ENCODE peak calls at places on chromosomes 4 and X, in four cellular contexts. C, Z, N and G are unnamed samples.

GRCh38 chr4:84498203-84499026 is 677 bp downstream of the NKX6-1 start:
- DNase-seq in C (no peak), Z (no peak), N (peak), G (no peak)

GRCh38 chr4:159272341-159273125 is 169.7 kb downstream of the RAPGEF2 start:
- DNase-seq in C (no peak), Z (no peak), N (no peak), G (no peak)

GRCh38 chr4:7067147-7067522 is 729 bp downstream of the GRPEL1 start:
- DNase-seq in C (no peak), Z (peak), N (peak), G (peak)

GRCh38 chr4:6362896-6363295 is 93.2 kb downstream of the WFS1 start:
- DNase-seq in C (no peak), Z (no peak), N (peak), G (peak)

GRCh38 chr4:86019906-86020305 is 339.9 kb downstream of the MAPK10 start:
- DNase-seq in C (no peak), Z (no peak), N (no peak), G (no peak)

GRCh38 chrX:13894888-13895564 is 78.1 kb upstream of the GPM6B start:
- DNase-seq in C (no peak), Z (no peak), N (no peak), G (no peak)

GRCh38 chrX:151397741-151398070 is 700 bp downstream of the VMA21 start:
- DNase-seq in C (no peak), Z (no peak), N (no peak), G (no peak)

GRCh38 chr4:56410247-56410646 is 23.0 kb upstream of the AASDH start:
- DNase-seq in C (peak), Z (no peak), N (peak), G (peak)

GRCh38 chr4:74654230-74654681 is 140.1 kb downstream of the BTC start:
- DNase-seq in C (no peak), Z (no peak), N (no peak), G (peak)

GRCh38 chr4:137510866-137511265 is 21.4 kb downstream of the PCDH18 start:
- DNase-seq in C (no peak), Z (no peak), N (peak), G (no peak)

GRCh38 chr4:105350859-105351494 is 122.9 kb downstream of the PPA2 start:
- DNase-seq in C (no peak), Z (no peak), N (no peak), G (no peak)

GRCh38 chrX:38817004-38817703 is 15.9 kb downstream of the MID1IP1 start:
- DNase-seq in C (peak), Z (no peak), N (no peak), G (peak)

GRCh38 chrX:145817666-145818521 is at the start of gene SLITRK2:
- DNase-seq in C (no peak), Z (no peak), N (no peak), G (no peak)

GRCh38 chr4:41693629-41694028 is 54.9 kb downstream of the PHOX2B start:
- DNase-seq in C (no peak), Z (no peak), N (no peak), G (no peak)

GRCh38 chrX:8289523-8289922 is 118.5 kb upstream of the VCX2 start:
- DNase-seq in C (no peak), Z (no peak), N (no peak), G (no peak)

GRCh38 chr4:48112017-48112667 is 21.9 kb downstream of the TXK start:
- DNase-seq in C (no peak), Z (no peak), N (no peak), G (no peak)

GRCh38 chr4:1572521-1572920 is 111.6 kb downstream of the FAM53A start:
- DNase-seq in C (no peak), Z (no peak), N (no peak), G (no peak)

GRCh38 chr4:112896326-112896892 is 153.0 kb upstream of the ANK2 start:
- DNase-seq in C (no peak), Z (no peak), N (no peak), G (no peak)

GRCh38 chr4:21656832-21657231 is 291.7 kb downstream of the KCNIP4 start:
- DNase-seq in C (no peak), Z (no peak), N (peak), G (no peak)

GRCh38 chr4:65658117-65658516 is 12.2 kb downstream of the EPHA5 start:
- DNase-seq in C (no peak), Z (no peak), N (no peak), G (no peak)

GRCh38 chr4:1255699-1256098 is 6.8 kb upstream of the CTBP1 start:
- DNase-seq in C (no peak), Z (no peak), N (no peak), G (no peak)

GRCh38 chrX:153875391-153876111 is 10.4 kb downstream of the L1CAM start:
- DNase-seq in C (no peak), Z (no peak), N (peak), G (peak)

GRCh38 chrX:48956728-48957414 is 536 bp downstream of the OTUD5 start:
- DNase-seq in C (no peak), Z (no peak), N (peak), G (peak)

GRCh38 chr4:75004755-75005668 is 72.1 kb downstream of the PARM1 start:
- DNase-seq in C (no peak), Z (no peak), N (no peak), G (no peak)

GRCh38 chr4:183100827-183101226 is 1.8 kb downstream of the WWC2 start:
- DNase-seq in C (no peak), Z (no peak), N (no peak), G (no peak)

GRCh38 chr4:6734165-6734786 is 18.3 kb downstream of the BLOC1S4 start:
- DNase-seq in C (no peak), Z (no peak), N (no peak), G (no peak)

GRCh38 chrX:111164728-111165127 is 68.7 kb downstream of the PAK3 start:
- DNase-seq in C (no peak), Z (no peak), N (no peak), G (no peak)

GRCh38 chr4:25890653-25891485 is 23.2 kb upstream of the SMIM20 start:
- DNase-seq in C (no peak), Z (no peak), N (no peak), G (no peak)

GRCh38 chrX:37846934-37847732 is at the start of gene DYNLT3:
- DNase-seq in C (peak), Z (peak), N (peak), G (peak)

GRCh38 chrX:107288676-107289075 is 82.3 kb downstream of the DNAAF6 start:
- DNase-seq in C (no peak), Z (no peak), N (no peak), G (no peak)

GRCh38 chr4:143693856-143694255 is 6.6 kb downstream of the FREM3 start:
- DNase-seq in C (no peak), Z (no peak), N (no peak), G (no peak)

GRCh38 chrX:69285881-69286545 is 120.8 kb upstream of the PJA1 start:
- DNase-seq in C (peak), Z (peak), N (peak), G (peak)

DNA sequence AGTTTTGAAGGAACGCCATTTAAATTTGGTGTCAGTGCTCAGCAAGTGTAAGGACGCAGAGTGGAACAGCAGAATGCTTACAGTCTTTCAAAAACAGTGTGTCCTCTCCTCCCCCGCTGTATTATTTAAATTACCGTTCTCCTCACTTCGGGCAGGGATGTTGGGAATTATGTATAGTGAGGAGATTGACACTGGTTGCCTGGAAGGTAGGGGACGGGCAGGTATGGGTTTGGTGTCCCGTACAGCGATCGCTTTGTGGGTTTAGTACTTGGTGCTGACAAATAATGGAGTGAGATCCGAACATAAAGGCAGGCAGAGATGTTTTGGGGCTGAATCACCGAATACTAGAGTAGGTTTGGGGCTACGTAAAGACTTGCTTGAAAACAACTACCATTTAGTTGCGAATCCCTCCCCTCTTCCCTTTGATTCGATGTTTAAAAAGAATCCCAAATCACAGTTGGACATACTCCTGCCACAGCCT is 2.1 kb upstream of the NKX3-2 start:
- DNase-seq in C (no peak), Z (no peak), N (no peak), G (no peak)
- H3K4me3 ChIP-seq in C (no peak), Z (no peak), N (no peak), G (no peak)

GRCh38 chr4:94126669-94127068 is 81.0 kb upstream of the SMARCAD1 start:
- DNase-seq in C (no peak), Z (no peak), N (no peak), G (no peak)
- TF ChIP-seq CTCF in C (no peak), Z (peak), N (no peak), G (peak)

GRCh38 chr4:87848622-87849351 is 16.0 kb downstream of the MEPE start:
- DNase-seq in C (peak), Z (peak), N (peak), G (peak)
- H3K4me3 ChIP-seq in C (no peak), Z (no peak), N (no peak), G (no peak)

DNA sequence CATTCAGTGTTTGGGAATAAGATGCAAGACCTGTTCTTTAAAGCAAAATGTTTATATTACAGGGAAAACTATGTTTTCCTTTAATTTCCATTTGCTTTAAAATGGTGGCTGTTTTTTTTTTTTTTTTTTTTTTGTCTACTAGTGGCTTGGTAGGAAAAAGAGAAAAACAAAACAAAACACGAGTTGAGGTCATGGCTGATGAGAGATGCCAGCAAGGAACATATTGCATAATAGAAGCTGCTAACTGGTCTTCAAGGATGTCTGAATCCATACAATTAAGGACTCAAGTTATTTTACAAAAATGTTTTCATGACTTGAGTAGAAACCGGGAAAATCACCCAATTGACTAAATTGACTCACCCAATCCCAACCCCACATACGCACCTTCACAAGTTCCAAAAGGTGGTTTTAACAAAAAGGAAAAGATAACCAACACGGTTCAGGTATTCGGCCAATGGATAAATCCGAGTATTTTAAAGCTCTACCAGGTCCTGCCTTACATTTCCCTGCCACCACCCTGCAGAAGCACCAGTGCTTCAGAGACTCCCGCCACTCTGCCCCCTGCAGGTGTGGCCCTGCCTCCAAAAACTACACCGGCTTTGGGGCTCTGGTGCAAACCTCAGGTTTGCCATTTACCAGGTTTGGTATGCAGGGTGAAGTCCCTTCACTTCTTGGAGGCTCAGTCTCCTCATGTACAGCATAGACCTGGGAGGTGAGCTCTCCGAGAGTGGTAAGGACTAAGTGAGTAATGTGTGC is 27.1 kb downstream of the PIR start:
- DNase-seq in C (no peak), Z (no peak), N (no peak), G (no peak)
- TF ChIP-seq CTCF in C (no peak), Z (no peak), N (no peak), G (no peak)

GRCh38 chr4:168631241-168632151 is 134.6 kb downstream of the PALLD start:
- DNase-seq in C (no peak), Z (peak), N (peak), G (peak)
- H3K4me3 ChIP-seq in C (peak), Z (peak), N (peak), G (peak)

GRCh38 chr4:76987685-76988084 is 38.1 kb downstream of the SEPTIN11 start:
- DNase-seq in C (no peak), Z (no peak), N (no peak), G (no peak)

GRCh38 chr4:76984788-76985211 is 35.2 kb downstream of the SEPTIN11 start:
- DNase-seq in C (peak), Z (peak), N (peak), G (no peak)

GRCh38 chr4:76984127-76984526 is 34.6 kb downstream of the SEPTIN11 start:
- DNase-seq in C (no peak), Z (no peak), N (peak), G (no peak)

GRCh38 chr4:76989391-76990061 is 40.0 kb downstream of the SEPTIN11 start:
- DNase-seq in C (no peak), Z (no peak), N (no peak), G (no peak)

DNA sequence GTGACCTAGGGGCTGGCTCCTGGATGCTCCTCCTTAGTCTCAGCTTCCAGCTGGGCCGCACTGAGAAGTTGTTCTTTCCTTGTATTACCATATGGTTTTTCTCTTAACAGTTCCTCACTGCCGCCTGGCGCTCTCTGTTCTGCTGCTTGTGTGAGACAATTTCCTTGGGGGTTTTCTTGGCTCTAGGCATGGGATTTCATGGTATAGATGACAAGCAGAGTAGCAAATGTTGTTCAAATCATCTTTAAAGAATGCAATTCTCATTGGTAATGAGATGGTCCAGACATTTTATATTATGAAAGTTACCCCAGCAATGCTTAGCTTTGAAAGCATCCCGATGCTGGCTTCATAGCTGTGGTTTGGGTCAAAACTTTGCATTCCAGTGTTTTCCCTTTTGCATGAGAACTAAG is 37.6 kb downstream of the SEPTIN11 start:
- DNase-seq in C (no peak), Z (no peak), N (no peak), G (no peak)
- TF ChIP-seq CTCF in C (no peak), Z (no peak), N (no peak), G (no peak)

GRCh38 chrX:131288738-131289511 is at the start of gene IGSF1:
- DNase-seq in C (no peak), Z (no peak), N (peak), G (no peak)

GRCh38 chrX:131287556-131288179 is 1.4 kb downstream of the IGSF1 start:
- DNase-seq in C (no peak), Z (no peak), N (no peak), G (no peak)

GRCh38 chrX:131289527-131289926 is 421 bp upstream of the IGSF1 start:
- DNase-seq in C (no peak), Z (no peak), N (no peak), G (no peak)

DNA sequence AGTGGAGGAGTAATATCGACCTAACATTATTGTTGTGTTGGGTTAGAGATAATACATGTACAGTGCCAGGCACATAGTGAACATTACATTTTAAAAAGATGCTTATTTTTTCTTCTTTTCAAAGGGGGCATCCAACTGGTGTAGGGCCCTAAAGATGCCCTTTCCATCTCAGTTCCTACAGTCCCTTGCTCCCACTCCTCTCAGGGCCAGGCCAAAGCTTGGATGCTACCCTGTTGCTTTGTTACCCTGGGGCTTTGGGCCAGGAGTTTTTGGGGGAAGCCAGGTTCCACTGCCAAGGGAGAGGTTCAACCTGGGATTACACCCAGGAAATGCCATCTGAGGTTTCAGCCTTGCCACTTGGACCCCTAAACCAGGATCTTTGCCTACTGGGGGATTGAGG is 918 bp downstream of the IGSF1 start:
- DNase-seq in C (no peak), Z (no peak), N (no peak), G (no peak)
- H3K4me3 ChIP-seq in C (no peak), Z (no peak), N (no peak), G (no peak)

GRCh38 chr4:147482281-147482680 is 1.4 kb downstream of the EDNRA start:
- DNase-seq in C (no peak), Z (no peak), N (no peak), G (no peak)

GRCh38 chr4:147480502-147480890 is 401 bp upstream of the EDNRA start:
- DNase-seq in C (no peak), Z (no peak), N (no peak), G (no peak)

GRCh38 chr4:147480891-147481576 is at the start of gene EDNRA:
- DNase-seq in C (no peak), Z (no peak), N (no peak), G (no peak)

GRCh38 chr4:147479817-147480216 is 1.1 kb upstream of the EDNRA start:
- DNase-seq in C (peak), Z (no peak), N (no peak), G (no peak)

GRCh38 chr4:147481577-147482109 is 746 bp downstream of the EDNRA start:
- DNase-seq in C (no peak), Z (no peak), N (no peak), G (no peak)
- TF ChIP-seq CTCF in C (no peak), Z (no peak), N (no peak), G (no peak)

GRCh38 chr4:44448548-44449443 is at the start of gene KCTD8:
- DNase-seq in C (peak), Z (peak), N (peak), G (peak)
- H3K4me3 ChIP-seq in C (peak), Z (peak), N (peak), G (peak)